ENCODE peak calls at places on chromosome 14, in six cellular contexts. C is mucosa of gallbladder, W is NCI-H748 treated with DMSO at 0.1 percent for 48 hours, H is HFFc6, Z is AG20443, V is NCI-H774. G is an unnamed sample.

GRCh38 chr14:100737526-100737925 is 10.8 kb downstream of the DLK1 start:
- DNase-seq in C (no peak), W (no peak), H (no peak), Z (no peak), V (no peak), G (no peak)

GRCh38 chr14:20986811-20987210 is 3.0 kb upstream of the METTL17 start:
- DNase-seq in C (no peak), W (no peak), H (peak; percentile 92), Z (peak; percentile 91), V (no peak), G (peak; percentile 95)

GRCh38 chr14:51035611-51036192 is 59.2 kb downstream of the TRIM9 start:
- DNase-seq in C (no peak), W (no peak), H (no peak), Z (no peak), V (no peak), G (no peak)

GRCh38 chr14:73726025-73726961 is 12.1 kb upstream of the PNMA1 start:
- DNase-seq in C (no peak), W (no peak), H (no peak), Z (no peak), V (no peak), G (no peak)

GRCh38 chr14:20748439-20748838 is 2.8 kb downstream of the EDDM3A start:
- DNase-seq in C (no peak), W (no peak), H (no peak), Z (no peak), V (no peak), G (no peak)

GRCh38 chr14:21796912-21797311 is 123.3 kb upstream of the OR4E1 start:
- DNase-seq in C (no peak), W (peak; percentile 32), H (no peak), Z (no peak), V (no peak), G (no peak)

GRCh38 chr14:60179296-60179924 is 14.2 kb upstream of the DHRS7 start:
- DNase-seq in C (no peak), W (no peak), H (peak; percentile 42), Z (peak; percentile 22), V (no peak), G (peak; percentile 82)

GRCh38 chr14:73888971-73889370 is 2.3 kb downstream of the ZNF410 start:
- DNase-seq in C (no peak), W (no peak), H (peak; percentile 73), Z (peak; percentile 10), V (no peak), G (peak; percentile 63)

GRCh38 chr14:53758141-53758540 is 198.5 kb downstream of the BMP4 start:
- DNase-seq in C (no peak), W (no peak), H (no peak), Z (no peak), V (no peak), G (no peak)

GRCh38 chr14:67191768-67192290 is 2.6 kb downstream of the GARIN2 start:
- DNase-seq in C (no peak), W (no peak), H (no peak), Z (no peak), V (no peak), G (no peak)

GRCh38 chr14:101774006-101774755 is 12.7 kb downstream of the PPP2R5C start:
- DNase-seq in C (no peak), W (no peak), H (no peak), Z (no peak), V (no peak), G (no peak)

GRCh38 chr14:75589896-75590295 is 11.5 kb downstream of the FLVCR2 start:
- DNase-seq in C (no peak), W (no peak), H (no peak), Z (no peak), V (no peak), G (no peak)

GRCh38 chr14:91090733-91091132 is 23.1 kb upstream of the DGLUCY start:
- DNase-seq in C (peak; percentile 20), W (no peak), H (no peak), Z (no peak), V (no peak), G (no peak)

GRCh38 chr14:98871796-98872195 is 400.2 kb downstream of the BCL11B start:
- DNase-seq in C (no peak), W (no peak), H (no peak), Z (no peak), V (no peak), G (peak; percentile 56)

GRCh38 chr14:77825895-77826519 is 26.1 kb downstream of the ADCK1 start:
- DNase-seq in C (no peak), W (no peak), H (no peak), Z (no peak), V (no peak), G (no peak)

GRCh38 chr14:105351410-105351809 is 36.9 kb downstream of the PACS2 start:
- DNase-seq in C (no peak), W (no peak), H (no peak), Z (no peak), V (no peak), G (no peak)

GRCh38 chr14:64715146-64715627 is 11.0 kb downstream of the PLEKHG3 start:
- DNase-seq in C (no peak), W (no peak), H (no peak), Z (no peak), V (no peak), G (no peak)

GRCh38 chr14:95915326-95915725 is 38.7 kb downstream of the TUNAR start:
- DNase-seq in C (no peak), W (no peak), H (no peak), Z (no peak), V (no peak), G (no peak)

GRCh38 chr14:104950021-104950420 is 25.3 kb downstream of the PLD4 start:
- DNase-seq in C (no peak), W (no peak), H (no peak), Z (no peak), V (no peak), G (no peak)

GRCh38 chr14:100832311-100832960 is 6.5 kb downstream of the MEG3 start:
- DNase-seq in C (no peak), W (no peak), H (no peak), Z (no peak), V (no peak), G (no peak)

GRCh38 chr14:93655078-93655750 is 133.1 kb downstream of the PRIMA1 start:
- DNase-seq in C (peak; percentile 24), W (peak; percentile 31), H (peak; percentile 11), Z (peak; percentile 63), V (no peak), G (peak; percentile 43)

GRCh38 chr14:39442293-39442692 is 10.1 kb upstream of the FBXO33 start:
- DNase-seq in C (no peak), W (no peak), H (no peak), Z (no peak), V (no peak), G (peak; percentile 18)

GRCh38 chr14:21768116-21768874 is 94.7 kb upstream of the OR4E1 start:
- DNase-seq in C (no peak), W (peak; percentile 6), H (no peak), Z (no peak), V (no peak), G (no peak)

GRCh38 chr14:103540816-103541493 is 12.0 kb downstream of the TRMT61A start:
- DNase-seq in C (no peak), W (no peak), H (no peak), Z (no peak), V (no peak), G (no peak)

GRCh38 chr14:27485193-27485592 is 887.4 kb upstream of the NOVA1 start:
- DNase-seq in C (no peak), W (no peak), H (no peak), Z (no peak), V (no peak), G (no peak)

GRCh38 chr14:80117876-80118275 is 93.4 kb downstream of the DIO2 start:
- DNase-seq in C (no peak), W (no peak), H (no peak), Z (no peak), V (peak; percentile 22), G (no peak)

GRCh38 chr14:75977544-75977943 is 4.3 kb downstream of the TGFB3 start:
- DNase-seq in C (no peak), W (no peak), H (no peak), Z (no peak), V (no peak), G (peak; percentile 31)

GRCh38 chr14:90778468-90779255 is 37.6 kb downstream of the TTC7B start:
- DNase-seq in C (no peak), W (no peak), H (no peak), Z (no peak), V (no peak), G (no peak)

GRCh38 chr14:54348001-54348611 is 48.7 kb upstream of the CDKN3 start:
- DNase-seq in C (no peak), W (peak; percentile 52), H (peak; percentile 59), Z (peak; percentile 58), V (peak; percentile 16), G (peak; percentile 39)

GRCh38 chr14:68757618-68758081 is 35.2 kb downstream of the ZFP36L1 start:
- DNase-seq in C (peak; percentile 49), W (no peak), H (no peak), Z (peak; percentile 53), V (no peak), G (peak; percentile 68)

GRCh38 chr14:42214981-42215491 is 608.4 kb downstream of the LRFN5 start:
- DNase-seq in C (no peak), W (no peak), H (peak; percentile 19), Z (peak; percentile 60), V (no peak), G (peak; percentile 65)

GRCh38 chr14:103116645-103117044 is 6.6 kb upstream of the TNFAIP2 start:
- DNase-seq in C (no peak), W (no peak), H (no peak), Z (no peak), V (no peak), G (no peak)

GRCh38 chr14:106586098-106586704 is 1059.8 kb downstream of the TMEM121 start:
- DNase-seq in C (peak; percentile 26), W (peak; percentile 26), H (no peak), Z (no peak), V (peak; percentile 71), G (no peak)

GRCh38 chr14:103136388-103137271 is 13.4 kb downstream of the TNFAIP2 start:
- DNase-seq in C (peak; percentile 45), W (no peak), H (peak; percentile 72), Z (peak; percentile 83), V (no peak), G (peak; percentile 57)

GRCh38 chr14:103382375-103382774 is 2.8 kb upstream of the MARK3 start:
- DNase-seq in C (no peak), W (no peak), H (peak; percentile 77), Z (peak; percentile 63), V (no peak), G (peak; percentile 82)

G was measured in AG10803.